ENCODE peak calls at places on chromosome 12, in ten cellular contexts. R, T, L, P, V, S, E, D, G and N are unnamed samples.

GRCh38 chr12:93526786-93527428 is 45.6 kb upstream of the SOCS2 start:
- DNase-seq in V (peak), G (no peak), R (no peak), T (no peak), E (peak), D (no peak), S (no peak), P (no peak), L (no peak), N (no peak)

GRCh38 chr12:54374555-54375257 is 9.8 kb downstream of the ZNF385A start:
- DNase-seq in R (no peak), L (no peak), P (peak), G (no peak), T (no peak), D (no peak), S (no peak), E (no peak), V (no peak), N (no peak)

GRCh38 chr12:112796067-112796466 is 4.5 kb downstream of the RPH3A start:
- DNase-seq in R (no peak), G (no peak), P (no peak), V (no peak), S (no peak), T (no peak), E (no peak), L (no peak), D (no peak), N (no peak)

GRCh38 chr12:29725587-29726320 is 58.0 kb downstream of the TMTC1 start:
- DNase-seq in S (no peak), E (no peak), P (peak), V (peak), R (peak), G (no peak), L (no peak), D (no peak), T (no peak), N (no peak)

GRCh38 chr12:26090853-26091510 is 33.9 kb downstream of the BHLHE41 start:
- DNase-seq in V (no peak), D (no peak), T (no peak), P (no peak), G (no peak), S (no peak), R (no peak), L (no peak), E (peak), N (no peak)

GRCh38 chr12:100868487-100868886 is 73.9 kb downstream of the ANO4 start:
- DNase-seq in V (peak), T (no peak), P (no peak), E (peak), L (no peak), S (no peak), D (no peak), R (no peak), G (no peak), N (no peak)

GRCh38 chr12:11539156-11539555 is 110.3 kb upstream of the ETV6 start:
- DNase-seq in G (no peak), P (no peak), V (no peak), D (no peak), T (no peak), L (no peak), R (no peak), S (no peak), E (no peak), N (no peak)

GRCh38 chr12:28446031-28446430 is 255.8 kb downstream of the CCDC91 start:
- DNase-seq in P (no peak), T (no peak), D (no peak), V (no peak), L (no peak), G (no peak), S (no peak), R (no peak), E (no peak), N (no peak)

GRCh38 chr12:34335819-34336262 is 313.5 kb downstream of the ALG10 start:
- DNase-seq in E (no peak), S (no peak), G (no peak), T (no peak), P (no peak), V (no peak), R (no peak), D (no peak), L (no peak), N (no peak)

GRCh38 chr12:98485792-98486347 is 29.5 kb upstream of the TMPO start:
- DNase-seq in S (no peak), V (peak), L (no peak), P (no peak), G (no peak), E (no peak), D (no peak), R (no peak), T (no peak), N (no peak)

GRCh38 chr12:23221066-23221465 is 596.1 kb downstream of the ETNK1 start:
- DNase-seq in P (no peak), V (no peak), R (no peak), D (no peak), L (no peak), G (no peak), T (no peak), E (peak), S (no peak), N (peak)

GRCh38 chr12:33427071-33427470 is 12.5 kb downstream of the SYT10 start:
- DNase-seq in S (no peak), R (no peak), V (no peak), G (no peak), D (no peak), E (peak), T (no peak), P (no peak), L (no peak), N (no peak)

GRCh38 chr12:22709292-22709691 is 84.3 kb downstream of the ETNK1 start:
- DNase-seq in S (no peak), L (no peak), G (no peak), V (no peak), P (no peak), R (peak), E (peak), D (no peak), T (no peak), N (peak)

GRCh38 chr12:85823436-85824179 is 12.6 kb downstream of the RASSF9 start:
- DNase-seq in P (no peak), G (no peak), R (no peak), V (peak), S (no peak), T (no peak), D (no peak), E (peak), L (no peak), N (no peak)

GRCh38 chr12:53740130-53740491 is 11.7 kb downstream of the CISTR start:
- DNase-seq in P (no peak), E (no peak), L (no peak), S (no peak), V (no peak), T (no peak), R (no peak), G (no peak), D (no peak), N (no peak)

GRCh38 chr12:28857327-28857726 is 291.8 kb upstream of the FAR2 start:
- DNase-seq in E (no peak), T (no peak), G (no peak), L (no peak), P (no peak), D (no peak), S (no peak), R (no peak), V (no peak), N (no peak)

GRCh38 chr12:124777399-124778372 is 86.0 kb downstream of the SCARB1 start:
- DNase-seq in P (no peak), E (no peak), T (no peak), V (no peak), S (no peak), R (no peak), D (no peak), L (no peak), G (no peak), N (no peak)

GRCh38 chr12:50074936-50075807 is 10.0 kb upstream of the SMARCD1 start:
- DNase-seq in P (peak), D (peak), G (peak), T (no peak), V (peak), E (peak), S (peak), L (peak), R (peak), N (peak)

GRCh38 chr12:19482551-19483109 is 43.3 kb downstream of the AEBP2 start:
- DNase-seq in R (peak), D (no peak), G (no peak), L (peak), E (no peak), P (no peak), T (no peak), S (peak), V (no peak), N (no peak)

GRCh38 chr12:89334770-89335169 is 17.5 kb downstream of the DUSP6 start:
- DNase-seq in S (no peak), G (no peak), L (no peak), P (no peak), E (no peak), D (no peak), T (no peak), V (no peak), R (no peak), N (no peak)

GRCh38 chr12:84924956-84925355 is 12.4 kb upstream of the SLC6A15 start:
- DNase-seq in D (no peak), S (no peak), T (no peak), P (no peak), L (no peak), G (no peak), V (peak), E (peak), R (no peak), N (no peak)

GRCh38 chr12:6052940-6053329 is 71.5 kb downstream of the VWF start:
- DNase-seq in P (no peak), L (no peak), G (no peak), E (no peak), R (no peak), T (no peak), V (peak), S (no peak), D (no peak), N (no peak)

GRCh38 chr12:121792607-121793500 is 634 bp downstream of the RHOF start:
- DNase-seq in G (peak), R (peak), P (peak), L (peak), D (peak), V (no peak), E (no peak), T (no peak), S (peak), N (no peak)

GRCh38 chr12:106804668-106805067 is 30.2 kb downstream of the RIC8B start:
- DNase-seq in S (no peak), V (no peak), E (no peak), G (no peak), D (no peak), L (no peak), R (no peak), T (no peak), P (no peak), N (no peak)

GRCh38 chr12:40203060-40203430 is 21.8 kb upstream of the LRRK2 start:
- DNase-seq in S (no peak), L (no peak), V (no peak), D (no peak), E (no peak), P (no peak), G (no peak), R (no peak), T (no peak), N (no peak)

GRCh38 chr12:80714055-80714454 is 2.7 kb upstream of the MYF5 start:
- DNase-seq in T (no peak), P (no peak), D (no peak), E (no peak), L (no peak), G (no peak), S (no peak), R (no peak), V (peak), N (no peak)

GRCh38 chr12:80715850-80716249 is 862 bp upstream of the MYF5 start:
- DNase-seq in V (no peak), P (no peak), G (no peak), D (no peak), R (no peak), S (no peak), T (no peak), L (no peak), E (no peak), N (no peak)

GRCh38 chr12:80714846-80715245 is 1.9 kb upstream of the MYF5 start:
- DNase-seq in E (no peak), G (no peak), V (no peak), D (no peak), S (no peak), R (no peak), P (no peak), T (no peak), L (no peak), N (no peak)

GRCh38 chr12:80713419-80713818 is 3.3 kb upstream of the MYF5 start:
- DNase-seq in G (no peak), P (no peak), D (no peak), T (no peak), R (no peak), V (no peak), S (no peak), L (no peak), E (no peak), N (no peak)

DNA sequence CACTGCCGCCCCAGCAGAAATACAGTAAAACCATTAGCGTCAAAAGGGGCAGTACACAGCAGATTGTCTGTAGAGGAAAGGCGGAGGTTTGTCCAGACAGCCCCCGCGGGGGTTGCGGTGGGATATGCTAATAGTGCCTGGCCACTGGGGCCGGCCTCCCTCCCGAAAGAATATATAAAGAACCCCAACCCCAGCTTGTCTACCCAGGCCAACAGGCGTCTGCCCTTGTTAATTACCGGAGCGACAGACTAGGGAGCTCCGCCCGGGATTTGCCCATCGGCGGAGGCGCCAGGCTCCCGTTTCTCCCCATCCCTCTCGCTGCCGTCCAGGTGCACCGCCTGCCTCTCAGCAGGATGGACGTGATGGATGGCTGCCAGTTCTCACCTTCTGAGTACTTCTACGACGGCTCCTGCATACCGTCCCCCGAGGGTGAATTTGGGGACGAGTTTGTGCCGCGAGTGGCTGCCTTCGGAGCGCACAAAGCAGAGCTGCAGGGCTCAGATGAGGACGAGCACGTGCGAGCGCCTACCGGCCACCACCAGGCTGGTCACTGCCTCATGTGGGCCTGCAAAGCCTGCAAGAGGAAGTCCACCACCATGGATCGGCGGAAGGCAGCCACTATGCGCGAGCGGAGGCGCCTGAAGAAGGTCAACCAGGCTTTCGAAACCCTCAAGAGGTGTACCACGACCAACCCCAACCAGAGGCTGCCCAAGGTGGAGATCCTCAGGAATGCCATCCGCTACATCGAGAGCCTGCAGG is at the start of gene MYF5:
- DNase-seq in G (no peak), P (no peak), E (no peak), R (no peak), T (no peak), V (no peak), D (no peak), L (no peak), S (no peak), N (no peak)
- H3K4me3 ChIP-seq in G (no peak), P (no peak), E (no peak), R (no peak), T (no peak), V (no peak), D (no peak), L (no peak), S (no peak), N (no peak)

DNA sequence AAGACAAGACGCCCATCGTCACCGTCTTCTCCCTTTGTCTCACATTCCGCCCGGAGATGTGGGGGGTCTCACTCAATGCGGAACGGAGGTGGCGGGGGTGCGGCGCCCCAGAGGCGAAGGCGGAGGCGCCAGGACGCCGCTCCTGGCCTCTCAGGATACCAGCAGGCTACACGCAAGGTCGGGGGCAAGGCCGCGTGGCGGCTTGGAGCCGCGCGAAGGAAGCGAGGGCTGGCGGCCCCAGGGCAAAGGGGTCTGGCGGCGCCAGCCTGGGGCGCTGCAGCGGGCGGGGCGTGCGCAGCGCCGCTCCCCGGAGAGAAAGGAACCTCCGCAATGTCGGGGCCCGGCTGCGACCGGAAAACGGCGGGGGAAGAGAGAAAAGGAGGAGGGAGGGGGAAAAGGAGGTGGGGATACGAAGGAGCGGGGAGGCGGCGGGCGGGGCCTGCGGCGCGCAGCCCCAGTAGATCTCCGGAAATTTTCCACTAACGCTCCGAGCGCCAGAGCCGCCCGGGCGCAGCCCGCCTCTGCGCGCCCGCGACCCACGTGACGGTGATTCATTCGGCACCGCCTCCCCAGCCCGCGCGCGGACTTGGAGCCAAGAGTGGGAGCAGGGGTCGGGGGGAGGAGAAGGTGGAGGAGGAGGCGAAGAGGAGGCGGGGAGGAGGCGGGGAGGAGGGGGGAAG is 10.5 kb upstream of the SLC38A2 start:
- DNase-seq in R (peak), T (no peak), L (peak), V (peak), S (peak), P (peak), E (peak), D (peak), G (peak), N (no peak)
- H3K4me3 ChIP-seq in R (peak), T (peak), L (peak), V (peak), S (peak), P (peak), E (peak), D (peak), G (peak), N (peak)

DNA sequence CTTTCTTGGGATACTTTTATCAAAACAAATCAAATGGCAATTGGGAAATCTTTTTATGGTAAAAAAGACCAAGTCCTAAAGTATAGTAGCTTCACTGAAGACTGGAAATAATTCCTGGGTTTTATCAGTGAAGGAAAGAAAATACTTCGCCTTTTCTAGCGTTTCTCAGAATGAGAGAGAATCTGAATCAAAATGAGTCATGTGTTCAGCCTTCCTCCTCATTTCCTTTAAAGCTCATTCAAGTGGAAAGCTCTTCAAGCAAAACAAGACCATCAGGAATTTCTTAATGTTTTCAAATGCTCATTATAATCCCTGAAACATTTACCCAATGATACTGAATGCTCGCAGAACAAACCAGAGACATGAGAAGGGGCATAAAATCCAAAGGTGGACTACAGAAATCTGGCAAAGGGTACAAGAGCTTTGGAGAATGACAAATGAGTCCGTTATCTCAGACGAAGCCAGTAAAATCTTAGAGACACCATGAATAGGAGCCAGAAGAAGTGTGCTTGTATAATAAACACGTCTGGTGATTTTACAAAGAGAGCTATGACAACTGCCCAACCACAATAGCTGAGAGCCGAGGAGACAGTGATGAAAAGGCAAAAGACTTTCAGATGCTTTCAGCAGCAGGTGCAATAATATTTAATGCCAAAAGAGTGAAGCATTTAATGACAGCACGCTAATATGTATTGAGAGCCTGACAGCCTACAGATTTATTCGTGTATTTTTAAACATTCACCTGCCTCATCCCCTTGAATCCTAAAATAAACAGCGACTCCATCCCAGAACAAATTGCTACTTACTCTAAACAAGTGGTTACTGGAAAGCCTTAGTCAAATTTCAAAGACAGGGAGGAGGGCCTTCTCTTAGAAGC is 19.1 kb downstream of the SPRING1 start:
- DNase-seq in G (no peak), L (no peak), S (no peak), R (no peak), P (no peak), T (no peak), V (peak), E (no peak), D (no peak), N (no peak)
- H3K4me3 ChIP-seq in G (no peak), L (no peak), S (no peak), R (no peak), P (no peak), T (no peak), V (no peak), E (no peak), D (no peak), N (no peak)

GRCh38 chr12:57456145-57456700 is 1.1 kb downstream of the INHBE start:
- DNase-seq in L (peak), V (peak), R (no peak), G (no peak), D (no peak), S (peak), E (peak), T (no peak), P (no peak), N (no peak)
- H3K4me3 ChIP-seq in L (no peak), V (no peak), R (no peak), G (peak), D (no peak), S (no peak), E (no peak), T (peak), P (no peak), N (peak)

GRCh38 chr12:13154027-13154538 is 42.4 kb upstream of the EMP1 start:
- DNase-seq in V (peak), D (no peak), T (no peak), E (peak), L (no peak), P (no peak), S (no peak), G (no peak), R (no peak), N (no peak)
- H3K4me3 ChIP-seq in V (no peak), D (no peak), T (no peak), E (no peak), L (no peak), P (no peak), S (no peak), G (no peak), R (no peak), N (no peak)

GRCh38 chr12:108530141-108530540 is 15.1 kb downstream of the FICD start:
- DNase-seq in T (no peak), E (no peak), V (peak), R (no peak), S (no peak), P (no peak), G (no peak), L (no peak), D (no peak), N (no peak)

GRCh38 chr12:108523365-108523764 is 8.3 kb downstream of the FICD start:
- DNase-seq in P (no peak), S (no peak), E (no peak), L (no peak), V (no peak), R (no peak), T (no peak), G (no peak), D (no peak), N (no peak)

GRCh38 chr12:108526482-108527234 is 11.6 kb downstream of the FICD start:
- DNase-seq in T (no peak), V (peak), R (no peak), E (no peak), D (no peak), P (no peak), G (no peak), S (no peak), L (no peak), N (no peak)

DNA sequence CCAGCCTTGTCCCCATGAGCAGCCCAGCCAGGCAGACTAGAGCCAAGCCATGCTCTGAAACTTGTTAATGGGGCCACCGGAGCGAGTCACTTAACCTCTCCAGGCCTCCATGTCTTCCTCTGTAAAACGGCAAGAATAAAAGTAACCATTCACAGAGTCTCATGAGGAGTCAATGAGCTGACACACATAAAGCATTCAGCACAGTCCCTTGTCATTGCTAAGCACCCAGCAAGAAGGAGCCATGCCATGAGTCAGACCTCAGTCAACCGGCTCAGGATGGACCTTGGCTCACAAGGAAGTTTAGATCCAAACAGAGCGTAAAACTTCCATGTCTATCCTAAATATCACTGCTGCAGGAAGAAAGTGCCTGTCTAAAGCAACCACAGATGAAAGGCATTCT is 10.6 kb downstream of the FICD start:
- DNase-seq in E (peak), G (no peak), T (no peak), P (no peak), D (no peak), R (no peak), S (no peak), L (no peak), V (peak), N (no peak)
- H3K4me3 ChIP-seq in E (no peak), G (no peak), T (no peak), P (no peak), D (no peak), R (no peak), S (no peak), L (no peak), V (no peak), N (no peak)

GRCh38 chr12:2689393-2689792 is 105.4 kb upstream of the FKBP4 start:
- DNase-seq in G (no peak), E (no peak), R (no peak), L (no peak), S (no peak), P (no peak), T (no peak), D (no peak), V (no peak), N (no peak)
- H3K4me3 ChIP-seq in G (no peak), E (no peak), R (no peak), L (no peak), S (no peak), P (no peak), T (no peak), D (no peak), V (no peak), N (no peak)